ENCODE peak calls at places on chromosome 2, in five cellular contexts. I is A549, R is HepG2, V is K562, Z is H1. J is an unnamed sample.

GRCh38 chr2:50084086-50084843 is 930.0 kb upstream of the FSHR start:
- DNase-seq in V (no peak), I (no peak), Z (no peak), R (no peak), J (no peak)

GRCh38 chr2:18369750-18370149 is 190.7 kb downstream of the RDH14 start:
- DNase-seq in R (no peak), Z (no peak), I (no peak), V (no peak), J (peak)

GRCh38 chr2:39264733-39265132 is 21.0 kb upstream of the CDKL4 start:
- DNase-seq in I (no peak), Z (no peak), V (no peak), R (no peak), J (no peak)

GRCh38 chr2:233486778-233487552 is 79.6 kb downstream of the USP40 start:
- DNase-seq in Z (no peak), R (peak), V (no peak), I (peak), J (peak)

GRCh38 chr2:220318037-220318436 is 690.6 kb downstream of the SLC4A3 start:
- DNase-seq in R (no peak), I (no peak), Z (no peak), V (no peak), J (no peak)

GRCh38 chr2:225025917-225026571 is 16.2 kb downstream of the DOCK10 start:
- DNase-seq in R (no peak), I (no peak), V (no peak), Z (no peak), J (peak)

GRCh38 chr2:160703648-160704585 is 210.3 kb upstream of the RBMS1 start:
- DNase-seq in V (no peak), I (no peak), Z (no peak), R (no peak), J (no peak)

GRCh38 chr2:181685150-181685688 is 4.9 kb upstream of the NEUROD1 start:
- DNase-seq in Z (peak), R (no peak), I (no peak), V (no peak), J (peak)

GRCh38 chr2:10635430-10635829 is 54.3 kb downstream of the NOL10 start:
- DNase-seq in I (no peak), V (peak), Z (no peak), R (no peak), J (no peak)

GRCh38 chr2:216619411-216620393 is 13.5 kb upstream of the IGFBP2 start:
- DNase-seq in V (peak), I (no peak), R (peak), Z (peak), J (peak)

GRCh38 chr2:206164261-206164862 is 4.7 kb downstream of the EEF1B2 start:
- DNase-seq in V (peak), R (peak), Z (peak), I (no peak), J (peak)

GRCh38 chr2:79994161-79994560 is 310.4 kb downstream of the LRRTM1 start:
- DNase-seq in Z (no peak), I (no peak), V (no peak), R (no peak), J (peak)

GRCh38 chr2:62958206-62958605 is 92.4 kb upstream of the OTX1 start:
- DNase-seq in R (no peak), I (no peak), V (no peak), Z (no peak), J (no peak)

GRCh38 chr2:145411493-145411892 is 891.6 kb upstream of the ZEB2 start:
- DNase-seq in Z (no peak), V (peak), R (no peak), I (no peak), J (no peak)

GRCh38 chr2:218284106-218284811 is 8.0 kb downstream of the TMBIM1 start:
- DNase-seq in V (peak), Z (no peak), R (no peak), I (no peak), J (peak)

GRCh38 chr2:42234056-42234455 is 64.9 kb downstream of the EML4 start:
- DNase-seq in I (no peak), Z (no peak), R (no peak), V (no peak), J (peak)

GRCh38 chr2:86764661-86765307 is 25.9 kb downstream of the CD8A start:
- DNase-seq in V (peak), I (peak), R (peak), Z (no peak), J (peak)

GRCh38 chr2:55014962-55015939 is 35.0 kb downstream of the RTN4 start:
- DNase-seq in I (peak), R (peak), Z (no peak), V (peak), J (peak)

GRCh38 chr2:62685986-62686625 is 19.4 kb upstream of the EHBP1 start:
- DNase-seq in R (no peak), Z (no peak), V (no peak), I (no peak), J (no peak)

GRCh38 chr2:66428986-66429612 is 5.8 kb upstream of the MEIS1 start:
- DNase-seq in I (peak), V (peak), R (peak), Z (no peak), J (peak)

DNA sequence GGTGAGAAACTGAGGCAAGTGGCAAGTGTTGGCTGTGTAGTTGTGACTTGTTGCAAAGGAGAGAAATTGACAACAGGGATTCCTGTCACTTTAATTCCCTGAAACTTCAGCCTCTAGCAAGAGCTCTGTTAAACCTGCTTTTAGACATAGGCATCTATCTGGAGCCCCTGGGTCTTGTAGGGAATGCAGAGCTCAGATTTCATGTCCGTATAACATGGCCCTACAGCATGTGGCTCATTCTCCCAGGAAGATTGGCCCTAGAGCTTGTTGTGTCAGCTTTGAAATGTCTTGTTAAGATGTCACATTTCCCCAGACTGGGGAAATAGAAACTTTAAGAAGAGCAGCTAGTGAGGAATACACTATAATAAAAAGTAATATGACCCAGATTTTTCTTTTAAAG is 115.8 kb downstream of the POLE4 start:
- DNase-seq in V (no peak), R (no peak), I (no peak), Z (no peak), J (no peak)
- TF ChIP-seq MAFK in V (no peak), R (no peak), I (no peak), Z (no peak), J (no peak)

GRCh38 chr2:147845608-147846002 is 776 bp downstream of the ACVR2A start:
- DNase-seq in R (peak), V (no peak), I (no peak), Z (no peak), J (peak)

GRCh38 chr2:147843864-147844690 is 752 bp upstream of the ACVR2A start:
- DNase-seq in Z (peak), V (peak), I (peak), R (peak), J (peak)

GRCh38 chr2:147847746-147848391 is 3.0 kb downstream of the ACVR2A start:
- DNase-seq in Z (no peak), V (no peak), I (no peak), R (no peak), J (no peak)

GRCh38 chr2:147844691-147845607 is at the start of gene ACVR2A:
- DNase-seq in Z (no peak), R (peak), V (peak), I (peak), J (peak)

GRCh38 chr2:147846382-147847081 is 1.7 kb downstream of the ACVR2A start:
- DNase-seq in Z (no peak), V (no peak), R (peak), I (no peak), J (no peak)
- TF ChIP-seq MAFK in Z (no peak), V (no peak), R (peak), I (no peak), J (no peak)

GRCh38 chr2:240965905-240966456 is 32.4 kb upstream of the SNED1 start:
- DNase-seq in R (no peak), I (no peak), Z (peak), V (no peak), J (no peak)

GRCh38 chr2:240967681-240968621 is 30.5 kb upstream of the SNED1 start:
- DNase-seq in R (no peak), V (no peak), I (no peak), Z (no peak), J (no peak)

GRCh38 chr2:240966906-240967680 is 31.3 kb upstream of the SNED1 start:
- DNase-seq in I (no peak), V (no peak), R (peak), Z (no peak), J (no peak)

GRCh38 chr2:240965296-240965904 is 33.0 kb upstream of the SNED1 start:
- DNase-seq in I (no peak), Z (no peak), R (no peak), V (no peak), J (no peak)

GRCh38 chr2:240966457-240966905 is 31.9 kb upstream of the SNED1 start:
- DNase-seq in Z (no peak), I (no peak), V (no peak), R (no peak), J (no peak)
- TF ChIP-seq MAFK in Z (no peak), I (no peak), V (no peak), R (no peak), J (no peak)

DNA sequence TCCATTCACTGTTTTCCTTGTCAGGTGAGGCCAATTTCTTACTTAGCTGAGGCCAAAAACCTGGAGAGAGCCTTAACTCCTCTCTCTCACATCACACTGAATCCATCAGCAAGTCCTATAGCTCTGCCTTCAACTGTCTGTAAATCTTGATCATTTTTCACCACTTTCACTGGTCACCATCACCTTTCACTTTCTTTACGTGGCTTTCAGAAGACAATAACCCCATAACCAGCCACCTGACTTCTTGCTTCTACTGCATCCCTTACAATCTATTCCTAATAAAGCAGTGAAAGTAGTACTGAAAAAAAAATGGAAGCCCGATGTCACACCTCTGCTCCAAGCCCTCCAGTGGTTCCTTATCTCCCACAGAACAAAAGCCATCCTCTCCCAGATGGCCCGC is 7.7 kb downstream of the LOXL3 start:
- DNase-seq in Z (no peak), R (no peak), I (no peak), V (no peak), J (no peak)
- TF ChIP-seq MAFK in Z (no peak), R (no peak), I (no peak), V (no peak), J (no peak)

GRCh38 chr2:235659767-235660322 is 166.0 kb downstream of the AGAP1 start:
- DNase-seq in V (peak), I (no peak), Z (no peak), R (peak), J (peak)
- TF ChIP-seq MAFK in V (no peak), I (no peak), Z (no peak), R (no peak), J (no peak)

GRCh38 chr2:200397785-200398184 is 91.3 kb downstream of the SPATS2L start:
- DNase-seq in I (no peak), V (no peak), R (no peak), Z (no peak), J (peak)

GRCh38 chr2:200399046-200399445 is 92.6 kb downstream of the SPATS2L start:
- DNase-seq in V (no peak), I (no peak), R (no peak), Z (no peak), J (peak)

GRCh38 chr2:200394045-200394444 is 87.6 kb downstream of the SPATS2L start:
- DNase-seq in Z (no peak), I (no peak), R (no peak), V (no peak), J (no peak)

GRCh38 chr2:200399636-200400035 is 93.1 kb downstream of the SPATS2L start:
- DNase-seq in R (no peak), I (no peak), V (no peak), Z (no peak), J (no peak)

GRCh38 chr2:200396726-200397348 is 90.3 kb downstream of the SPATS2L start:
- DNase-seq in I (no peak), Z (no peak), R (no peak), V (no peak), J (peak)
- TF ChIP-seq MAFK in I (no peak), Z (no peak), R (no peak), V (no peak), J (no peak)

GRCh38 chr2:169362346-169363026 is at the start of gene LRP2:
- DNase-seq in Z (peak), I (no peak), V (no peak), R (peak), J (no peak)

GRCh38 chr2:169363027-169363569 is 764 bp upstream of the LRP2 start:
- DNase-seq in Z (no peak), I (no peak), R (no peak), V (no peak), J (no peak)

GRCh38 chr2:169360984-169361705 is 1.2 kb downstream of the LRP2 start:
- DNase-seq in R (no peak), I (no peak), Z (peak), V (no peak), J (no peak)

GRCh38 chr2:169363570-169364150 is 1.3 kb upstream of the LRP2 start:
- DNase-seq in R (no peak), V (peak), I (peak), Z (peak), J (no peak)

DNA sequence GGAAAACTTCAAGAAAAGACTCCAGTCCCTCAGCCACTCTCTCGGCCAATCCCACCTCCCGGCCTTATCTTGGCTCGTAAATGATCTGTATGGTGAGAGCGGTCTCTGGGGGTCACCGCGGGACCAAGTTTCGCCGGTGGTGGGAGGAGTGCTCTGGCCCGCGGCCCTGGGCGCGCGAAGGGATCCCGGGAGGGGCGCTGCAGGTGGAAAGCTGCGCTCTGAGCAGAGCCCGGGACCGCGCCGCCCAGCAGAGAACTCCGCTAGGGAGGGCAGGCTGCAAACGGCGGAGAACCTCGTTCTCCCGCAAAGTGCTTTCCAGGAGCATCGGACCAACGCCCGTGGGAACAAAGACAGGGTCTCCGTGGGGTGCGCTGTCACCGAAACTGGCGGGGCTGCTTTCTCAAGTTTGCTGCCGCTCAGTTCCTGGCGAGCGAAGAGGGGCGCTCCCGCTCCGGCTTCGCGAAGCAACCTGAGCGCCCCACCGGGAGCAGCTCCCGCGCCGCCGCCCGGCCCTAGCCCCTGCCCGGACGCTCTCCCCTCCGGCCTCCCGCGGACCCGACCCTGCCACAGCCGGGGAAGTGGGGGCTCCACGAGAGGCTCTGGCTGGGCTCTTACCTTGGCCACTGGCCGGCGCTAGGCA is 508 bp downstream of the LRP2 start:
- DNase-seq in Z (peak), I (peak), R (no peak), V (peak), J (no peak)
- TF ChIP-seq MAFK in Z (no peak), I (no peak), R (no peak), V (no peak), J (no peak)

GRCh38 chr2:226467633-226468032 is 332.0 kb downstream of the IRS1 start:
- DNase-seq in I (no peak), Z (no peak), V (no peak), R (no peak), J (no peak)
- TF ChIP-seq MAFK in I (no peak), Z (no peak), V (no peak), R (no peak), J (no peak)

J was measured in IMR-90.